ENCODE peak calls at places on chromosomes 4 and X, in five cellular contexts. M, H, E, J and A are unnamed samples. For H3K4me1, the result is how much of the 10 kb centered on the place peaks cover.

GRCh38 chr4:8384397-8385060 is 56.0 kb downstream of the ACOX3 start:
- DNase-seq in M (no peak), H (no peak), E (no peak), J (no peak), A (no peak)

GRCh38 chr4:127623755-127624087 is 9.0 kb upstream of the INTU start:
- DNase-seq in M (peak), H (no peak), E (no peak), J (no peak), A (no peak)

GRCh38 chrX:30593435-30594200 is 16.1 kb upstream of the TASL start:
- DNase-seq in M (no peak), H (peak), E (peak), J (no peak), A (no peak)

GRCh38 chrX:20253232-20253543 is 13.5 kb downstream of the RPS6KA3 start:
- DNase-seq in M (no peak), H (no peak), E (no peak), J (no peak), A (no peak)

GRCh38 chr4:30744957-30745640 is 24.9 kb downstream of the PCDH7 start:
- DNase-seq in M (peak), H (no peak), E (no peak), J (no peak), A (no peak)

GRCh38 chr4:155946486-155946885 is 7.2 kb downstream of the CTSO start:
- DNase-seq in M (no peak), H (no peak), E (no peak), J (no peak), A (no peak)

GRCh38 chr4:152590179-152591031 is 54.5 kb upstream of the FBXW7 start:
- DNase-seq in M (no peak), H (peak), E (no peak), J (no peak), A (peak)

GRCh38 chrX:130343411-130343810 is 3.7 kb downstream of the SLC25A14 start:
- DNase-seq in M (no peak), H (no peak), E (no peak), J (no peak), A (no peak)

GRCh38 chrX:54825716-54826428 is 18.3 kb downstream of the MAGED2 start:
- DNase-seq in M (no peak), H (peak), E (no peak), J (no peak), A (peak)

GRCh38 chrX:118521435-118521834 is 25.8 kb downstream of the DOCK11 start:
- DNase-seq in M (no peak), H (no peak), E (no peak), J (no peak), A (no peak)

GRCh38 chr4:89765966-89766365 is 71.0 kb downstream of the SNCA start:
- DNase-seq in M (no peak), H (no peak), E (peak), J (no peak), A (no peak)

GRCh38 chr4:7412586-7412975 is 22.1 kb downstream of the PSAPL1 start:
- DNase-seq in M (no peak), H (no peak), E (peak), J (no peak), A (no peak)

GRCh38 chr4:6107114-6107791 is 89.0 kb upstream of the C4orf50 start:
- DNase-seq in M (no peak), H (no peak), E (no peak), J (no peak), A (no peak)

GRCh38 chr4:46648088-46648744 is 258.3 kb upstream of the GABRA2 start:
- DNase-seq in M (peak), H (peak), E (no peak), J (peak), A (peak)

GRCh38 chrX:103718120-103718519 is 7.4 kb downstream of the TMEM31 start:
- DNase-seq in M (no peak), H (no peak), E (no peak), J (no peak), A (no peak)

GRCh38 chrX:72634321-72634720 is 61.7 kb upstream of the HDAC8 start:
- DNase-seq in M (no peak), H (peak), E (no peak), J (no peak), A (no peak)

GRCh38 chr4:121246698-121247097 is 82.6 kb upstream of the TNIP3 start:
- DNase-seq in M (no peak), H (no peak), E (no peak), J (no peak), A (no peak)

GRCh38 chr4:66929748-66930147 is 615.6 kb downstream of the CENPC start:
- DNase-seq in M (no peak), H (no peak), E (no peak), J (no peak), A (no peak)

GRCh38 chr4:164977243-164978164 is at the start of gene TRIM61:
- DNase-seq in M (no peak), H (no peak), E (peak), J (no peak), A (no peak)

GRCh38 chr4:11336435-11336834 is 92.3 kb downstream of the HS3ST1 start:
- DNase-seq in M (no peak), H (no peak), E (no peak), J (no peak), A (no peak)

GRCh38 chr4:84698962-84699671 is 116.2 kb downstream of the CDS1 start:
- DNase-seq in M (no peak), H (peak), E (no peak), J (no peak), A (no peak)

GRCh38 chr4:76028242-76028859 is 5.1 kb upstream of the CXCL10 start:
- DNase-seq in M (no peak), H (no peak), E (no peak), J (no peak), A (no peak)
- H3K4me1 ChIP-seq in M (under half), H (under half), E (under half), J (under half), A (under half)

GRCh38 chr4:176508780-176509331 is 189.1 kb downstream of the SPCS3 start:
- DNase-seq in M (no peak), H (no peak), E (no peak), J (no peak), A (no peak)

GRCh38 chr4:176507845-176508533 is 188.2 kb downstream of the SPCS3 start:
- DNase-seq in M (no peak), H (no peak), E (no peak), J (no peak), A (no peak)
- H3K4me1 ChIP-seq in M (under half), H (under half), E (under half), J (under half), A (under half)

GRCh38 chr4:147813107-147813773 is 81.4 kb downstream of the ARHGAP10 start:
- DNase-seq in M (no peak), H (no peak), E (no peak), J (no peak), A (no peak)
- H3K4me1 ChIP-seq in M (under half), H (under half), E (under half), J (under half), A (under half)

GRCh38 chrX:136179133-136179532 is 31.8 kb downstream of the FHL1 start:
- DNase-seq in M (no peak), H (no peak), E (no peak), J (no peak), A (no peak)
- H3K4me1 ChIP-seq in M (under half), H (under half), E (under half), J (under half), A (under half)

GRCh38 chr4:105632599-105632998 is 75.9 kb downstream of the INTS12 start:
- DNase-seq in M (peak), H (no peak), E (no peak), J (no peak), A (no peak)
- H3K4me1 ChIP-seq in M (under half), H (under half), E (under half), J (under half), A (under half)

GRCh38 chr4:113575391-113575790 is 186.1 kb downstream of the CAMK2D start:
- DNase-seq in M (no peak), H (no peak), E (no peak), J (no peak), A (no peak)
- H3K4me1 ChIP-seq in M (under half), H (under half), E (under half), J (under half), A (under half)

DNA sequence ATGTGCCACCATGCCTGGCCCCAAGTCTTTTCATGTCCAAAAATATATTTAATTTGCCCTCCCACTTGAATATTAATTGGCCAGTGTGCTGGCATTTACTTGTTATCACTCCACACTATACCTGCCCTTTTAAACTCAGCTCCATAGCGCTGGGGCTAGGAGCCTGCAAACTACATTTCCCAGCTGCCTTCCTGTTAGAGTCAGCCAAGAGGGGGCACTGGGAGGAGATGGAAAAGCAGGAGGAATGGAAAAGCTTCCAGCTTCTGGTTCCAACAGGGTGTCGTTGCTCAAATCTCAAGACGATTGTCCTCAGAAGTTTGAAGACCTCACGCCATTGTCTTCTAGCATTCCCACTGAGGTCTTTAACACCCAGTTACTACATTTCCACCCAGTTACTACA is 315.5 kb downstream of the BCOR start:
- DNase-seq in M (peak), H (no peak), E (no peak), J (no peak), A (no peak)
- H3K4me1 ChIP-seq in M (under half), H (under half), E (under half), J (under half), A (under half)